ENCODE peak calls at places on chromosomes 5 and 9, in seven cellular contexts. F is NCI-H774, B is glutamatergic neuron, H is GM23248, W is NCI-H2081 treated with DMSO at 0.1 percent for 48 hours, O is mesendoderm, K is pancreas. E is an unnamed sample.

GRCh38 chr9:88198346-88198807 is 60.1 kb upstream of the SPATA31C2 start:
- DNase-seq in H (peak; percentile 81), F (no peak), B (no peak), O (no peak), K (no peak), W (no peak), E (peak; percentile 39)

GRCh38 chr5:54296386-54296785 is 14.0 kb downstream of the ARL15 start:
- DNase-seq in W (peak; percentile 11), K (no peak), F (peak; percentile 80), B (no peak), H (no peak), O (no peak), E (no peak)

GRCh38 chr5:65382582-65382981 is 99.1 kb downstream of the ADAMTS6 start:
- DNase-seq in W (no peak), O (peak; percentile 16), H (no peak), B (no peak), K (no peak), F (no peak), E (no peak)

GRCh38 chr9:130147215-130147614 is 25.0 kb upstream of the NCS1 start:
- DNase-seq in B (no peak), F (no peak), O (no peak), H (no peak), W (no peak), K (no peak), E (no peak)

GRCh38 chr9:17802249-17802857 is 223.5 kb downstream of the SH3GL2 start:
- DNase-seq in H (peak; percentile 56), F (no peak), W (no peak), O (peak; percentile 10), K (no peak), B (no peak), E (no peak)

GRCh38 chr5:181149806-181150733 is 2.7 kb downstream of the OR2V2 start:
- DNase-seq in K (no peak), F (no peak), W (no peak), B (no peak), O (no peak), H (no peak), E (no peak)

GRCh38 chr9:109447329-109448076 is 50.6 kb downstream of the PTPN3 start:
- DNase-seq in B (no peak), O (no peak), W (no peak), F (no peak), H (no peak), K (no peak), E (no peak)

GRCh38 chr5:150318613-150319483 is 16.1 kb upstream of the ARSI start:
- DNase-seq in B (no peak), O (peak; percentile 21), W (no peak), H (no peak), F (no peak), K (no peak), E (no peak)

GRCh38 chr5:179754024-179754423 is 21.4 kb downstream of the MAML1 start:
- DNase-seq in O (no peak), W (no peak), H (no peak), B (no peak), F (no peak), K (peak; percentile 8), E (no peak)

GRCh38 chr9:127567119-127567897 is 44.8 kb upstream of the STXBP1 start:
- DNase-seq in K (peak; percentile 77), O (peak; percentile 57), H (peak; percentile 70), W (no peak), F (no peak), B (peak; percentile 39), E (peak; percentile 54)

GRCh38 chr5:111749303-111750026 is 7.5 kb downstream of the NREP start:
- DNase-seq in B (no peak), F (no peak), K (no peak), W (no peak), O (no peak), H (peak; percentile 34), E (no peak)

GRCh38 chr9:757246-757881 is 84.1 kb upstream of the DMRT1 start:
- DNase-seq in W (no peak), H (peak; percentile 77), F (no peak), K (no peak), B (peak; percentile 32), O (peak; percentile 86), E (peak; percentile 78)

GRCh38 chr5:141084487-141084989 is 9.9 kb upstream of the PCDHB2 start:
- DNase-seq in F (no peak), K (no peak), W (peak; percentile 29), B (peak; percentile 72), H (peak; percentile 85), O (peak; percentile 82), E (peak; percentile 82)

GRCh38 chr9:90891656-90892055 is 90.0 kb downstream of the SYK start:
- DNase-seq in H (no peak), W (no peak), B (no peak), O (no peak), F (no peak), K (no peak), E (peak; percentile 55)

GRCh38 chr9:27382308-27382707 is 85.4 kb upstream of the EQTN start:
- DNase-seq in K (no peak), W (no peak), B (no peak), H (no peak), F (no peak), O (no peak), E (no peak)

GRCh38 chr9:129570450-129571297 is 50.2 kb downstream of the C9orf50 start:
- DNase-seq in B (no peak), O (peak; percentile 90), W (no peak), F (no peak), K (no peak), H (peak; percentile 97), E (peak; percentile 73)

GRCh38 chr9:105037139-105037538 is 109.2 kb upstream of the ABCA1 start:
- DNase-seq in W (no peak), H (no peak), B (no peak), F (no peak), K (no peak), O (no peak), E (no peak)

GRCh38 chr5:78591227-78591626 is 57.3 kb downstream of the LHFPL2 start:
- DNase-seq in O (peak; percentile 51), H (peak; percentile 93), F (no peak), W (no peak), B (no peak), K (no peak), E (peak; percentile 37)

GRCh38 chr9:133439337-133439736 is 17.2 kb downstream of the ADAMTS13 start:
- DNase-seq in B (no peak), W (no peak), F (no peak), H (no peak), O (no peak), K (no peak), E (no peak)

GRCh38 chr5:149135536-149136201 is 5.6 kb upstream of the ABLIM3 start:
- DNase-seq in H (peak; percentile 71), F (no peak), W (no peak), K (no peak), O (no peak), B (no peak), E (peak; percentile 71)

GRCh38 chr9:73579823-73580222 is 428.2 kb downstream of the ANXA1 start:
- DNase-seq in K (no peak), B (no peak), H (no peak), F (peak; percentile 21), O (no peak), W (no peak), E (no peak)

GRCh38 chr9:133987946-133988665 is 4.0 kb downstream of the VAV2 start:
- DNase-seq in K (peak; percentile 25), O (no peak), F (no peak), B (no peak), H (no peak), W (no peak), E (no peak)

GRCh38 chr5:154198611-154199230 is 8.2 kb downstream of the GALNT10 start:
- DNase-seq in B (no peak), W (no peak), O (peak; percentile 53), K (no peak), H (peak; percentile 86), F (peak; percentile 19), E (peak; percentile 88)

GRCh38 chr9:100601216-100601615 is 23.3 kb downstream of the CAVIN4 start:
- DNase-seq in W (peak; percentile 46), K (no peak), F (peak; percentile 62), H (peak; percentile 84), B (peak; percentile 61), O (peak; percentile 87), E (peak; percentile 68)

GRCh38 chr9:89426389-89426961 is 71.4 kb downstream of the SEMA4D start:
- DNase-seq in H (no peak), K (no peak), B (no peak), F (no peak), O (no peak), W (no peak), E (no peak)

GRCh38 chr9:25261445-25261844 is 416.8 kb downstream of the TUSC1 start:
- DNase-seq in K (no peak), B (no peak), F (no peak), H (no peak), O (peak; percentile 4), W (no peak), E (no peak)

GRCh38 chr9:131616983-131617604 is 71.8 kb downstream of the PRRT1B start:
- DNase-seq in O (no peak), W (no peak), B (no peak), H (no peak), K (no peak), F (no peak), E (no peak)

GRCh38 chr9:36143242-36143641 is 6.7 kb downstream of the GLIPR2 start:
- DNase-seq in W (no peak), K (no peak), O (no peak), H (no peak), F (no peak), B (no peak), E (no peak)

GRCh38 chr5:119400248-119400647 is 44.4 kb downstream of the TNFAIP8 start:
- DNase-seq in W (no peak), B (no peak), O (no peak), F (no peak), K (no peak), H (peak; percentile 24), E (peak; percentile 89)

GRCh38 chr5:72434781-72435437 is 72.3 kb downstream of the ZNF366 start:
- DNase-seq in H (no peak), B (no peak), O (no peak), F (no peak), W (no peak), K (no peak), E (no peak)

GRCh38 chr5:146745937-146746577 is 132.5 kb downstream of the PPP2R2B start:
- DNase-seq in W (peak; percentile 40), F (peak; percentile 77), K (no peak), O (no peak), H (no peak), B (no peak), E (no peak)

GRCh38 chr9:38181216-38181615 is 112.2 kb upstream of the SHB start:
- DNase-seq in B (no peak), O (no peak), F (no peak), K (no peak), H (peak; percentile 53), W (no peak), E (no peak)

GRCh38 chr5:171882118-171882517 is 96.5 kb downstream of the SMIM23 start:
- DNase-seq in B (no peak), W (no peak), O (no peak), H (no peak), K (no peak), F (no peak), E (no peak)

GRCh38 chr5:17951392-17952169 is 317.3 kb downstream of the TAF11L14 start:
- DNase-seq in B (peak; percentile 23), H (no peak), O (peak; percentile 93), W (peak; percentile 54), F (no peak), K (no peak), E (peak; percentile 52)

GRCh38 chr5:80961376-80962281 is 1.5 kb downstream of the RASGRF2 start:
- DNase-seq in H (no peak), W (no peak), B (no peak), K (no peak), F (no peak), O (no peak), E (no peak)

GRCh38 chr9:107639426-107639825 is 149.9 kb upstream of the KLF4 start:
- DNase-seq in O (no peak), F (no peak), B (no peak), H (no peak), K (no peak), W (no peak), E (peak; percentile 48)

GRCh38 chr5:30279237-30279636 is 914.2 kb upstream of the CDH6 start:
- DNase-seq in O (peak; percentile 88), K (no peak), W (no peak), H (peak; percentile 14), B (no peak), F (no peak), E (no peak)

E was measured in Daoy.